ENCODE peak calls at places on chromosomes 12 and 14, in nine cellular contexts. S is neural crest cell, H is activated B cell treated with CpG ODN at 0.5 μM for 24 hours, Z is WTC11, E is progenitor cell of endocrine pancreas, W is body of pancreas, L is psoas muscle, O is upper lobe of left lung, V is upper lobe of right lung. U is an unnamed sample.

GRCh38 chr12:88665051-88665450 is 84.8 kb upstream of the KITLG start:
- DNase-seq in S (no peak), E (no peak), Z (no peak), W (no peak), H (no peak), O (no peak), V (no peak), L (no peak), U (no peak)

GRCh38 chr14:99731536-99732435 is 47.7 kb downstream of the CYP46A1 start:
- DNase-seq in E (no peak), Z (peak), H (no peak), W (peak), S (no peak), L (peak), V (peak), O (peak), U (peak)

GRCh38 chr12:124852329-124852831 is 11.3 kb downstream of the SCARB1 start:
- DNase-seq in W (no peak), Z (no peak), L (no peak), H (no peak), O (peak), E (no peak), V (peak), S (no peak), U (peak)

GRCh38 chr12:61870658-61871559 is 389.3 kb upstream of the USP15 start:
- DNase-seq in S (no peak), L (no peak), W (no peak), O (no peak), E (no peak), V (no peak), Z (no peak), H (no peak), U (no peak)

GRCh38 chr12:69492739-69493138 is 22.6 kb downstream of the FRS2 start:
- DNase-seq in W (no peak), Z (no peak), E (no peak), O (no peak), V (no peak), H (no peak), L (no peak), S (no peak), U (no peak)

GRCh38 chr12:40946612-40947194 is 241.4 kb upstream of the PDZRN4 start:
- DNase-seq in W (no peak), E (no peak), L (no peak), V (no peak), Z (no peak), O (no peak), S (no peak), H (no peak), U (no peak)

GRCh38 chr14:94097091-94097490 is 13.4 kb upstream of the IFI27 start:
- DNase-seq in V (no peak), H (no peak), S (no peak), Z (no peak), L (no peak), W (no peak), E (no peak), O (no peak), U (no peak)

GRCh38 chr12:53048033-53048779 is 1.7 kb upstream of the TNS2 start:
- DNase-seq in O (peak), W (peak), Z (no peak), E (no peak), S (no peak), V (peak), H (no peak), L (peak), U (no peak)

GRCh38 chr12:63977441-63977840 is 132.9 kb downstream of the SRGAP1 start:
- DNase-seq in E (no peak), V (no peak), H (no peak), Z (no peak), W (no peak), S (no peak), O (no peak), L (no peak), U (no peak)

GRCh38 chr14:75831971-75832370 is 149.8 kb downstream of the TGFB3 start:
- DNase-seq in E (no peak), O (peak), W (peak), Z (no peak), H (no peak), L (no peak), V (no peak), S (no peak), U (peak)

GRCh38 chr14:99231850-99232401 is 40.1 kb downstream of the BCL11B start:
- DNase-seq in E (peak), V (no peak), Z (peak), S (peak), L (no peak), O (no peak), W (no peak), H (no peak), U (no peak)

GRCh38 chr12:55831407-55831880 is 2.1 kb upstream of the DNAJC14 start:
- DNase-seq in E (no peak), V (no peak), L (no peak), W (no peak), H (no peak), Z (no peak), O (no peak), S (no peak), U (no peak)

GRCh38 chr12:105773501-105773900 is 365.3 kb downstream of the NUAK1 start:
- DNase-seq in W (no peak), V (no peak), O (no peak), H (no peak), S (no peak), L (no peak), E (no peak), Z (no peak), U (no peak)
- TF ChIP-seq CTCF in W (no peak), V (no peak), O (no peak), H (no peak), S (no peak), L (no peak), E (no peak), Z (no peak), U (no peak)

GRCh38 chr12:57103856-57104255 is 7.3 kb downstream of the STAT6 start:
- DNase-seq in L (no peak), V (no peak), S (no peak), Z (no peak), O (no peak), H (no peak), W (no peak), E (no peak), U (no peak)
- TF ChIP-seq CTCF in L (no peak), V (no peak), S (no peak), Z (no peak), O (no peak), H (no peak), W (no peak), E (no peak), U (no peak)

GRCh38 chr14:24133730-24134129 is 2.3 kb upstream of the PSME1 start:
- DNase-seq in L (no peak), W (no peak), E (no peak), H (no peak), O (no peak), V (no peak), Z (no peak), S (no peak), U (no peak)

GRCh38 chr14:24135584-24135833 is 485 bp upstream of the PSME1 start:
- DNase-seq in H (no peak), W (no peak), S (no peak), O (no peak), E (no peak), V (no peak), L (no peak), Z (no peak), U (no peak)

GRCh38 chr14:24136684-24137528 is 912 bp downstream of the PSME1 start:
- DNase-seq in Z (no peak), S (no peak), E (no peak), L (no peak), H (no peak), W (no peak), O (no peak), V (no peak), U (no peak)

GRCh38 chr14:24137529-24138395 is 1.8 kb downstream of the PSME1 start:
- DNase-seq in Z (no peak), L (no peak), O (no peak), E (no peak), W (no peak), S (no peak), H (no peak), V (no peak), U (no peak)

DNA sequence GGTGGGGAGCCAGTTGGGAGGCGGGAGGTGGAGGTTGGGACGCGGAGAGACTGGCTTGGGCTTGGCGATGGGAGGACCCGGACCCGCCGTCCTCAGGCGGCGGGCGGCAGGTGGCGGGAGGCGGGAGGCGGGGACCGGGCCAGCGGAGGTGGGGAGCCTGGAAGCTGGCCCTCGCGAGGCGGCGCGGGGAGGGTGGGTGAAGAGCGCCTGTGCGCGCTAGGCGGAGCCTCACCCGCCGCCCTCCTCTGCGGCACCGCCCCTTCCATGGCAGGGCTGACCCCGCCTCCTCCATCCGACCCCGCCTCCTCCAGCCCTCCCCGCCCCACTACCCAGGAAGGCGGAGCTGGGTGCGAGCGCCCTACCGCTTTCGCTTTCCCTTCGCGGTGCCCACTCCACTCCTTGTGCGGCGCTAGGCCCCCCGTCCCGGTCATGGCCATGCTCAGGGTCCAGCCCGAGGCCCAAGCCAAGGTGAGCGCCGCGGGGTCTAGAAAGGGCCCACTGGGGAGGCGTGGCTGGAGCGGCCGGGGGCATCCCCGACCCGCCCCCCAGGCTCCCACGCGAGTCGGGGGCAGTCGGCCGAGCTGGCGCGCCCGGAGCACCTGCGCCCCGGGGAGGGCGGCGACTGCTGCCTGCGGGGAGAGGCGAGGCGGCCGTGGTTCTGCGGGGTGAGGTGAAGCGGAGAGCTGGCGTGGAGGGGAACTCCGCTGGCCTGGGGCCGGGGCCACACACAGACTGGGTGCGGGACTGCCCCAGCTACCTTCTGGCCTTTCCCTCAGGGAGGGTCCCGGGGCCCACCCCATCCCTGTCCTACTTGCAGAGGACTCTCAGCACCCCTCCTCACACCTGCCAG is at the start of gene PSME1:
- DNase-seq in S (peak), H (peak), Z (peak), E (peak), L (peak), O (peak), V (peak), W (peak), U (peak)
- TF ChIP-seq CTCF in S (no peak), H (no peak), Z (no peak), E (no peak), L (no peak), O (no peak), V (no peak), W (no peak), U (no peak)

GRCh38 chr14:59130472-59130871 is 58.0 kb upstream of the DAAM1 start:
- DNase-seq in V (no peak), L (no peak), W (no peak), E (no peak), S (no peak), O (no peak), H (no peak), Z (no peak), U (no peak)

GRCh38 chr14:59131926-59132763 is 56.3 kb upstream of the DAAM1 start:
- DNase-seq in S (no peak), E (no peak), H (no peak), Z (no peak), O (no peak), W (no peak), V (no peak), L (no peak), U (no peak)

GRCh38 chr14:59133709-59134108 is 54.8 kb upstream of the DAAM1 start:
- DNase-seq in Z (no peak), E (no peak), H (no peak), W (no peak), V (no peak), L (no peak), O (no peak), S (no peak), U (no peak)

GRCh38 chr14:59134307-59134706 is 54.2 kb upstream of the DAAM1 start:
- DNase-seq in W (no peak), E (no peak), L (no peak), S (no peak), H (no peak), O (no peak), Z (no peak), V (no peak), U (no peak)

GRCh38 chr14:59133202-59133601 is 55.3 kb upstream of the DAAM1 start:
- DNase-seq in W (no peak), L (no peak), H (no peak), O (no peak), S (no peak), V (no peak), E (no peak), Z (no peak), U (no peak)
- TF ChIP-seq CTCF in W (no peak), L (no peak), H (no peak), O (no peak), S (no peak), V (peak), E (no peak), Z (no peak), U (no peak)